ENCODE peak calls at places on chromosomes 11 and 22, in seven cellular contexts. F, G, Q, R, O, L and I are unnamed samples.

GRCh38 chr22:21990449-21991308 is 8.1 kb upstream of the TOP3B start:
- DNase-seq in F (no peak), G (no peak), Q (no peak), R (no peak), O (no peak), L (no peak), I (no peak)

GRCh38 chr22:38860291-38861169 is 11.5 kb downstream of the CBX6 start:
- DNase-seq in F (no peak), G (no peak), Q (no peak), R (no peak), O (no peak), L (peak), I (no peak)

GRCh38 chr11:122505304-122506006 is 150.1 kb upstream of the UBASH3B start:
- DNase-seq in F (peak), G (peak), Q (peak), R (peak), O (peak), L (peak), I (peak)

GRCh38 chr22:25833676-25834075 is 91.7 kb downstream of the MYO18B start:
- DNase-seq in F (no peak), G (no peak), Q (no peak), R (no peak), O (no peak), L (no peak), I (no peak)

GRCh38 chr22:41256254-41256897 is 15.6 kb upstream of the CHADL start:
- DNase-seq in F (no peak), G (peak), Q (peak), R (no peak), O (no peak), L (no peak), I (no peak)

GRCh38 chr22:45460288-45461109 is 42.2 kb upstream of the FBLN1 start:
- DNase-seq in F (peak), G (no peak), Q (peak), R (peak), O (peak), L (no peak), I (no peak)

GRCh38 chr11:46710821-46711269 is 8.2 kb upstream of the F2 start:
- DNase-seq in F (no peak), G (peak), Q (peak), R (no peak), O (peak), L (no peak), I (no peak)

GRCh38 chr11:47595029-47595428 is 818 bp upstream of the C1QTNF4 start:
- DNase-seq in F (peak), G (no peak), Q (no peak), R (no peak), O (no peak), L (no peak), I (no peak)

GRCh38 chr11:77101043-77101537 is 1.6 kb upstream of the OMP start:
- DNase-seq in F (no peak), G (peak), Q (peak), R (no peak), O (no peak), L (peak), I (no peak)

GRCh38 chr22:20965104-20965887 is 1.8 kb upstream of the AIFM3 start:
- DNase-seq in F (peak), G (no peak), Q (no peak), R (peak), O (peak), L (no peak), I (no peak)

GRCh38 chr11:128837627-128838026 is 29.5 kb downstream of the KCNJ1 start:
- DNase-seq in F (no peak), G (no peak), Q (peak), R (no peak), O (no peak), L (no peak), I (no peak)

GRCh38 chr11:13883042-13883441 is 79.5 kb upstream of the SPON1 start:
- DNase-seq in F (no peak), G (no peak), Q (no peak), R (no peak), O (no peak), L (no peak), I (no peak)

GRCh38 chr11:34441814-34442213 is 3.1 kb downstream of the CAT start:
- DNase-seq in F (no peak), G (no peak), Q (no peak), R (no peak), O (no peak), L (no peak), I (no peak)

GRCh38 chr11:877565-877964 is 33.0 kb downstream of the CHID1 start:
- DNase-seq in F (no peak), G (no peak), Q (no peak), R (no peak), O (no peak), L (no peak), I (no peak)

GRCh38 chr11:70788247-70789022 is 390.1 kb downstream of the CTTN start:
- DNase-seq in F (no peak), G (peak), Q (peak), R (no peak), O (no peak), L (peak), I (no peak)

GRCh38 chr11:8318536-8318935 is 54.9 kb upstream of the LMO1 start:
- DNase-seq in F (no peak), G (no peak), Q (no peak), R (peak), O (no peak), L (peak), I (no peak)

GRCh38 chr11:129225190-129225589 is 33.1 kb upstream of the ARHGAP32 start:
- DNase-seq in F (no peak), G (peak), Q (peak), R (no peak), O (no peak), L (no peak), I (no peak)

GRCh38 chr11:120219157-120219934 is 8.5 kb downstream of the OAF start:
- DNase-seq in F (peak), G (no peak), Q (no peak), R (peak), O (peak), L (no peak), I (no peak)

GRCh38 chr11:41274831-41275230 is 184.6 kb downstream of the LRRC4C start:
- DNase-seq in F (no peak), G (no peak), Q (no peak), R (no peak), O (no peak), L (no peak), I (no peak)

GRCh38 chr11:7098235-7098832 is 9.5 kb downstream of the RBMXL2 start:
- DNase-seq in F (no peak), G (peak), Q (peak), R (no peak), O (no peak), L (peak), I (no peak)

GRCh38 chr11:20388096-20389055 is 860 bp downstream of the PRMT3 start:
- DNase-seq in F (no peak), G (peak), Q (peak), R (no peak), O (no peak), L (peak), I (peak)

GRCh38 chr11:12150831-12151382 is 40.5 kb downstream of the MICAL2 start:
- DNase-seq in F (no peak), G (peak), Q (peak), R (no peak), O (no peak), L (no peak), I (no peak)

GRCh38 chr11:73139476-73140198 is 2.5 kb downstream of the FCHSD2 start:
- DNase-seq in F (no peak), G (peak), Q (peak), R (no peak), O (no peak), L (no peak), I (no peak)

GRCh38 chr11:12402027-12402426 is 24.7 kb downstream of the PARVA start:
- DNase-seq in F (no peak), G (no peak), Q (no peak), R (no peak), O (no peak), L (no peak), I (no peak)

GRCh38 chr11:18012314-18012905 is 437 bp downstream of the SERGEF start:
- DNase-seq in F (peak), G (peak), Q (peak), R (peak), O (peak), L (peak), I (no peak)

GRCh38 chr11:1652778-1653540 is 23.4 kb downstream of the KRTAP5-5 start:
- DNase-seq in F (peak), G (no peak), Q (peak), R (peak), O (peak), L (peak), I (peak)

GRCh38 chr11:2464451-2465165 is 19.8 kb downstream of the KCNQ1 start:
- DNase-seq in F (peak), G (no peak), Q (no peak), R (no peak), O (no peak), L (no peak), I (peak)

GRCh38 chr11:36311926-36312592 is 16.0 kb downstream of the PRR5L start:
- DNase-seq in F (no peak), G (peak), Q (no peak), R (no peak), O (no peak), L (no peak), I (no peak)

GRCh38 chr11:117814766-117815261 is 9.7 kb downstream of the FXYD2 start:
- DNase-seq in F (peak), G (no peak), Q (peak), R (peak), O (peak), L (peak), I (no peak)

GRCh38 chr11:43982421-43982820 is 40.0 kb downstream of the C11orf96 start:
- DNase-seq in F (no peak), G (no peak), Q (no peak), R (no peak), O (no peak), L (no peak), I (no peak)

GRCh38 chr22:47400701-47401591 is 638.5 kb downstream of the TBC1D22A start:
- DNase-seq in F (no peak), G (no peak), Q (no peak), R (no peak), O (no peak), L (no peak), I (no peak)

GRCh38 chr11:111422494-111423249 is 43.6 kb upstream of the POU2AF1 start:
- DNase-seq in F (no peak), G (peak), Q (peak), R (peak), O (peak), L (peak), I (no peak)

GRCh38 chr11:47400813-47401279 is 7.5 kb upstream of the SLC39A13 start:
- DNase-seq in F (no peak), G (no peak), Q (no peak), R (no peak), O (peak), L (no peak), I (no peak)

GRCh38 chr22:44429941-44430587 is 68.0 kb downstream of the RTL6 start:
- DNase-seq in F (no peak), G (no peak), Q (no peak), R (no peak), O (no peak), L (no peak), I (no peak)

GRCh38 chr11:19323502-19323901 is 82.8 kb upstream of the E2F8 start:
- DNase-seq in F (no peak), G (peak), Q (peak), R (no peak), O (no peak), L (no peak), I (no peak)

GRCh38 chr11:19328586-19329311 is 88.0 kb upstream of the E2F8 start:
- DNase-seq in F (no peak), G (no peak), Q (no peak), R (no peak), O (no peak), L (no peak), I (no peak)

GRCh38 chr11:19327280-19327679 is 86.5 kb upstream of the E2F8 start:
- DNase-seq in F (no peak), G (peak), Q (no peak), R (no peak), O (no peak), L (no peak), I (no peak)

GRCh38 chr11:19329910-19330309 is 89.2 kb upstream of the E2F8 start:
- DNase-seq in F (no peak), G (no peak), Q (no peak), R (no peak), O (no peak), L (no peak), I (no peak)

GRCh38 chr11:19326499-19326898 is 85.8 kb upstream of the E2F8 start:
- DNase-seq in F (no peak), G (peak), Q (peak), R (no peak), O (no peak), L (no peak), I (no peak)
- TF ChIP-seq CTCF in F (peak), G (peak), Q (peak), R (no peak), O (no peak), L (no peak), I (no peak)

DNA sequence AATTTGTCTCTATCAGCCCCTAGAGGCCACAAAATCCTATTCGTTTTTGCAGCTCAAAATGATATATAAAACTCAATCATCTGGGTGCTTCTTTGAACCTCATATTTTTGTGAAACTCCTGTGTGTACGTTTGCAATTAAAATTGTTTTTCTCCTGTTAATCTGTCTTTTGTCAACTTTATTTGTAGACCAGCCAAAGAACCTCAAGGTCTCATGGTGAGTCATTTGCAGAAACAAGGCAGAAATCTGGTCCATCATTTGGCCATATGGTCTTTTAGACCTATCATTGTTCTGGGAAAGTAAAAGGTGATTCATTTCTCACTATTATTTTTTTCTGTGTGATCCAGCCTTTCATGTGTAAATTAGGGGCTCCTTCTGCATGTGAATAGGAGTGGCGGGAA is 399.2 kb upstream of the DDI1 start:
- DNase-seq in F (no peak), G (peak), Q (peak), R (no peak), O (no peak), L (no peak), I (no peak)
- TF ChIP-seq CTCF in F (no peak), G (no peak), Q (no peak), R (no peak), O (no peak), L (no peak), I (no peak)

DNA sequence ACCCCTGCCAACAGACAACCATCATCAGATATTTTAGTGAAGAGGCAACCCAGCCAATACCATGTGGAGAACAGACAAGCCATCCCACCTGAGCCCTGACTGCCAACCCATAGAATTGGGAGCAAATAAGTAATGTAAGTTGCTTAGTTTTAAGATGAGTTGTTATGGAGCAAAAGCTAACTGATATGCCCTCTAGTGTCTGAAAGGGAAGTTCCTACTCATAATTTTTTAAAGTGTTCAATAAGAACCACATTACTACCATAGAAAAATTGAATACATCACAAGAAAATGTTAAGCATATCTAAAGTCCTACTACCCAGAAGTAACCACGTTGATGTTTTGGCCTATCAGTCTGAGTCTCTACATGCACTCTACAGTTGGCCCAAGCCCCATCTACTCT is 50.8 kb upstream of the SLC36A4 start:
- DNase-seq in F (no peak), G (peak), Q (peak), R (no peak), O (no peak), L (no peak), I (no peak)
- TF ChIP-seq CTCF in F (no peak), G (peak), Q (peak), R (no peak), O (peak), L (no peak), I (no peak)

GRCh38 chr22:27973851-27974250 is 54.8 kb upstream of the PITPNB start:
- DNase-seq in F (no peak), G (no peak), Q (no peak), R (no peak), O (no peak), L (no peak), I (no peak)

GRCh38 chr22:27971926-27972325 is 52.9 kb upstream of the PITPNB start:
- DNase-seq in F (no peak), G (no peak), Q (no peak), R (no peak), O (no peak), L (no peak), I (no peak)

GRCh38 chr22:27975381-27976013 is 56.4 kb upstream of the PITPNB start:
- DNase-seq in F (no peak), G (peak), Q (no peak), R (peak), O (no peak), L (no peak), I (no peak)

GRCh38 chr22:27970596-27971220 is 51.7 kb upstream of the PITPNB start:
- DNase-seq in F (no peak), G (no peak), Q (peak), R (no peak), O (no peak), L (no peak), I (no peak)

GRCh38 chr22:27972732-27973698 is 54.0 kb upstream of the PITPNB start:
- DNase-seq in F (no peak), G (no peak), Q (peak), R (peak), O (no peak), L (no peak), I (no peak)
- TF ChIP-seq CTCF in F (no peak), G (no peak), Q (no peak), R (no peak), O (no peak), L (no peak), I (no peak)